ENCODE peak calls at places on chromosome 1, in nine cellular contexts. One of them, this sample, is unnamed.

GRCh38 chr1:203039609-203040517 is 13.6 kb downstream of the PPFIA4 start:
- DNase-seq in mammary epithelial cell: peak
- DNase-seq in neural progenitor cell: peak
- DNase-seq in PC-3: peak
- DNase-seq in kidney: peak
- DNase-seq in fibroblast of lung: no peak
- DNase-seq in keratinocyte: peak
- DNase-seq in HepG2: no peak
- DNase-seq in H9: peak
- DNase-seq in this sample: peak

GRCh38 chr1:180581635-180582039 is 22.9 kb downstream of the OVAAL start:
- DNase-seq in HepG2: no peak
- DNase-seq in kidney: no peak
- DNase-seq in keratinocyte: no peak
- DNase-seq in H9: no peak
- DNase-seq in neural progenitor cell: no peak
- DNase-seq in fibroblast of lung: no peak
- DNase-seq in PC-3: no peak
- DNase-seq in mammary epithelial cell: peak
- DNase-seq in this sample: no peak

GRCh38 chr1:180027949-180028445 is 73.4 kb downstream of the CEP350 start:
- DNase-seq in kidney: no peak
- DNase-seq in H9: no peak
- DNase-seq in HepG2: no peak
- DNase-seq in fibroblast of lung: peak
- DNase-seq in keratinocyte: no peak
- DNase-seq in PC-3: peak
- DNase-seq in mammary epithelial cell: peak
- DNase-seq in neural progenitor cell: no peak
- DNase-seq in this sample: no peak

GRCh38 chr1:79811173-79811572 is 804.6 kb upstream of the ADGRL4 start:
- DNase-seq in mammary epithelial cell: peak
- DNase-seq in fibroblast of lung: peak
- DNase-seq in keratinocyte: peak
- DNase-seq in neural progenitor cell: no peak
- DNase-seq in kidney: no peak
- DNase-seq in H9: no peak
- DNase-seq in HepG2: no peak
- DNase-seq in PC-3: peak
- DNase-seq in this sample: no peak

GRCh38 chr1:233440952-233441401 is 113.5 kb downstream of the MAP3K21 start:
- DNase-seq in PC-3: peak
- DNase-seq in keratinocyte: peak
- DNase-seq in HepG2: peak
- DNase-seq in kidney: no peak
- DNase-seq in mammary epithelial cell: peak
- DNase-seq in fibroblast of lung: peak
- DNase-seq in H9: peak
- DNase-seq in neural progenitor cell: peak
- DNase-seq in this sample: peak

GRCh38 chr1:47766832-47767740 is 230.1 kb downstream of the TRABD2B start:
- DNase-seq in mammary epithelial cell: no peak
- DNase-seq in H9: no peak
- DNase-seq in fibroblast of lung: no peak
- DNase-seq in neural progenitor cell: no peak
- DNase-seq in HepG2: peak
- DNase-seq in keratinocyte: no peak
- DNase-seq in PC-3: no peak
- DNase-seq in kidney: peak
- DNase-seq in this sample: no peak

GRCh38 chr1:184022651-184023050 is 14.9 kb downstream of the COLGALT2 start:
- DNase-seq in keratinocyte: no peak
- DNase-seq in kidney: no peak
- DNase-seq in neural progenitor cell: no peak
- DNase-seq in PC-3: no peak
- DNase-seq in HepG2: no peak
- DNase-seq in H9: no peak
- DNase-seq in mammary epithelial cell: no peak
- DNase-seq in fibroblast of lung: peak
- DNase-seq in this sample: no peak

GRCh38 chr1:47709302-47710074 is 271.6 kb downstream of the FOXD2 start:
- DNase-seq in fibroblast of lung: no peak
- DNase-seq in HepG2: no peak
- DNase-seq in neural progenitor cell: peak
- DNase-seq in keratinocyte: no peak
- DNase-seq in PC-3: no peak
- DNase-seq in H9: peak
- DNase-seq in kidney: no peak
- DNase-seq in mammary epithelial cell: no peak
- DNase-seq in this sample: peak

GRCh38 chr1:205445653-205445955 is 10.2 kb downstream of the BLACAT1 start:
- DNase-seq in neural progenitor cell: no peak
- DNase-seq in kidney: no peak
- DNase-seq in PC-3: no peak
- DNase-seq in keratinocyte: no peak
- DNase-seq in HepG2: no peak
- DNase-seq in mammary epithelial cell: no peak
- DNase-seq in H9: no peak
- DNase-seq in fibroblast of lung: no peak
- DNase-seq in this sample: no peak
- H3K9ac ChIP-seq in neural progenitor cell: no peak
- H3K9ac ChIP-seq in kidney: no peak
- H3K9ac ChIP-seq in PC-3: no peak
- H3K9ac ChIP-seq in keratinocyte: peak
- H3K9ac ChIP-seq in HepG2: no peak
- H3K9ac ChIP-seq in mammary epithelial cell: peak
- H3K9ac ChIP-seq in H9: no peak
- H3K9ac ChIP-seq in fibroblast of lung: no peak
- H3K9ac ChIP-seq in this sample: peak

GRCh38 chr1:10942542-10942912 is 69.9 kb upstream of the TARDBP start:
- DNase-seq in neural progenitor cell: no peak
- DNase-seq in kidney: no peak
- DNase-seq in PC-3: no peak
- DNase-seq in HepG2: no peak
- DNase-seq in fibroblast of lung: no peak
- DNase-seq in mammary epithelial cell: no peak
- DNase-seq in keratinocyte: no peak
- DNase-seq in H9: no peak
- DNase-seq in this sample: no peak

GRCh38 chr1:10945988-10946387 is 66.5 kb upstream of the TARDBP start:
- DNase-seq in keratinocyte: no peak
- DNase-seq in HepG2: no peak
- DNase-seq in neural progenitor cell: no peak
- DNase-seq in fibroblast of lung: no peak
- DNase-seq in kidney: no peak
- DNase-seq in mammary epithelial cell: no peak
- DNase-seq in PC-3: no peak
- DNase-seq in H9: no peak
- DNase-seq in this sample: no peak

GRCh38 chr1:10943041-10943440 is 69.4 kb upstream of the TARDBP start:
- DNase-seq in kidney: no peak
- DNase-seq in PC-3: no peak
- DNase-seq in H9: no peak
- DNase-seq in fibroblast of lung: no peak
- DNase-seq in HepG2: no peak
- DNase-seq in mammary epithelial cell: no peak
- DNase-seq in neural progenitor cell: no peak
- DNase-seq in keratinocyte: no peak
- DNase-seq in this sample: no peak

GRCh38 chr1:10941891-10942541 is 70.4 kb upstream of the TARDBP start:
- DNase-seq in H9: peak
- DNase-seq in fibroblast of lung: peak
- DNase-seq in neural progenitor cell: peak
- DNase-seq in PC-3: peak
- DNase-seq in mammary epithelial cell: no peak
- DNase-seq in kidney: no peak
- DNase-seq in HepG2: no peak
- DNase-seq in keratinocyte: no peak
- DNase-seq in this sample: peak

DNA sequence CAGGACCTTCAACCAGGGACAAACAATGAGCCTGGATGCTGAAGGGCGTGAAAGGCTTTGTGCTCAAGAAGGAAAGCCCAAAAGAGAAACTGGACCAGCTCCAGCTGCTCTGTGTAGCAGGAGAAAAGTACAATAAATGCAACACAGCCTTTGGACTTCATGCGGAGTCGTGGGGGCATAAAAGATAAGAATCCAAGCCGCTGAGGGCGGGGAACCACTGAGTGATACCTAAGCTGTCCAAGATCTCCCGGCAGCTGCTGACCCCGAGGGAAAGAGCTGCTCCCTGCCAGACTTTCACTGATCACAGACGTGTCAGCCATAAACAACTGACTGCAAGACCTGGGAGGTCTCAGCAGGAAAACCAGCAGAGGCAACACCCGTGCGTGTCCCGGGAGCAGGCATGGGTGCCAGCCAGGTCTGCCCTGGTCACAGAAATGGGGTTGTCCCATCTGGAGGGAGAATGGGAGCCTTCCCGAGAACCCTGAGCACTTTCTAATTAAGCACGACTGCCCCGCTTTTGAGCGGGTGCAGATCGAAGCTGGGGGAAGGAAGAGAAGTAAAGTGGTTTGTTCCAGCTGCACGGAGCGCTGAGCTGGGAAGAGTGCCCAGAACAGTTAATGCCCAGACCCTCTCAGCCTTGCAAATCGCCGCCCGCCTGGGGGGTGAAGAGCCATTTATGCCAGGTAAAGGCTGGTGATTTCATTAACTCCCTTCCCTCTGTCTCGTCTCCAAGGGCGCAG is 68.3 kb upstream of the TARDBP start:
- DNase-seq in HepG2: peak
- DNase-seq in keratinocyte: no peak
- DNase-seq in H9: no peak
- DNase-seq in fibroblast of lung: peak
- DNase-seq in neural progenitor cell: no peak
- DNase-seq in kidney: no peak
- DNase-seq in PC-3: peak
- DNase-seq in mammary epithelial cell: no peak
- DNase-seq in this sample: no peak
- H3K9ac ChIP-seq in HepG2: no peak
- H3K9ac ChIP-seq in keratinocyte: peak
- H3K9ac ChIP-seq in H9: no peak
- H3K9ac ChIP-seq in fibroblast of lung: no peak
- H3K9ac ChIP-seq in neural progenitor cell: no peak
- H3K9ac ChIP-seq in kidney: no peak
- H3K9ac ChIP-seq in PC-3: no peak
- H3K9ac ChIP-seq in mammary epithelial cell: peak
- H3K9ac ChIP-seq in this sample: no peak

GRCh38 chr1:7954683-7955082 is 6.8 kb upstream of the PARK7 start:
- DNase-seq in HepG2: no peak
- DNase-seq in PC-3: no peak
- DNase-seq in H9: no peak
- DNase-seq in neural progenitor cell: no peak
- DNase-seq in fibroblast of lung: no peak
- DNase-seq in keratinocyte: no peak
- DNase-seq in mammary epithelial cell: no peak
- DNase-seq in kidney: no peak
- DNase-seq in this sample: no peak

GRCh38 chr1:7956218-7957032 is 5.1 kb upstream of the PARK7 start:
- DNase-seq in keratinocyte: no peak
- DNase-seq in H9: no peak
- DNase-seq in PC-3: no peak
- DNase-seq in neural progenitor cell: no peak
- DNase-seq in fibroblast of lung: peak
- DNase-seq in kidney: no peak
- DNase-seq in HepG2: no peak
- DNase-seq in mammary epithelial cell: no peak
- DNase-seq in this sample: no peak

GRCh38 chr1:7948950-7949349 is 8.3 kb upstream of the TNFRSF9 start:
- DNase-seq in HepG2: no peak
- DNase-seq in mammary epithelial cell: peak
- DNase-seq in keratinocyte: peak
- DNase-seq in PC-3: peak
- DNase-seq in H9: no peak
- DNase-seq in kidney: no peak
- DNase-seq in neural progenitor cell: no peak
- DNase-seq in fibroblast of lung: peak
- DNase-seq in this sample: peak

DNA sequence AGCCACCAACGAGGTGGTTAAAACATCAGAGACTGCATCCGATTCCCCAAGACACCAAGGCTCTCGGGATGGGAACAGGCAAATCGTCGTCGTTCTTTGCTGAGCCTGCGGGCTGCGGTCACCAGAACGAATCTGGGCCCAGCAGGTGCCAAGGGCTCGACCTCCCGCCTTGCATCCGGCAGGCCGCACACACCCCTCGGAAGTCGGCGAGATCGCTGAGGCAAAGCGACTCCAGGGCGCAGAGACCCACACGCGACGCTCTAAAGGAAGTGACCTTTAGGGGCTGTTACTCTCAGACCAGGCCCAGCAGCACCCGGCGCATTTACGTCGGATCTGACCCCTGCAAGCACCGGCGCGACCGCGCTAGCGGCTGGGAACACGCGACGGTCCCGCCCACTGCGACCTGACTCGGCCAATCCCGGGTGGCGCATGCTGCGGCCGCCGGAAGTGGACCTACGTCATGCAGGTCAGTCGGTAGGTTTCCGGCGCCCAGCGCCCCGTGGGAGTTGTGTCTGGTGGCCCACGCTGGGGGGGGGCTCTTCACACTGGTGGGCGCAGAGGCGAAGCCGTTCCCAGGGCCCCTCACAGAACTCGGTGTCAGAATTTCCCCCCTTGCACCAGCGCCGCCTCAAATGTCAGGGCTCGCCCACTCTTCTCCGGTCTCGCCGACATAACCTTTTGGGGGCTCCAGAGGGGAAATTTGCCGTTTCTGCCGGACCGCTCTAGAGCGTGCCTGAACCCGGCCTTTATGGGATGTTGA is 7.5 kb upstream of the PARK7 start:
- DNase-seq in fibroblast of lung: peak
- DNase-seq in neural progenitor cell: no peak
- DNase-seq in H9: peak
- DNase-seq in PC-3: no peak
- DNase-seq in kidney: peak
- DNase-seq in mammary epithelial cell: peak
- DNase-seq in HepG2: peak
- DNase-seq in keratinocyte: no peak
- DNase-seq in this sample: peak
- H3K9ac ChIP-seq in fibroblast of lung: peak
- H3K9ac ChIP-seq in neural progenitor cell: no peak
- H3K9ac ChIP-seq in H9: no peak
- H3K9ac ChIP-seq in PC-3: no peak
- H3K9ac ChIP-seq in kidney: peak
- H3K9ac ChIP-seq in mammary epithelial cell: peak
- H3K9ac ChIP-seq in HepG2: peak
- H3K9ac ChIP-seq in keratinocyte: peak
- H3K9ac ChIP-seq in this sample: peak

GRCh38 chr1:231055271-231055670 is 15.2 kb upstream of the FAM89A start:
- DNase-seq in keratinocyte: no peak
- DNase-seq in mammary epithelial cell: no peak
- DNase-seq in neural progenitor cell: no peak
- DNase-seq in HepG2: no peak
- DNase-seq in PC-3: no peak
- DNase-seq in H9: no peak
- DNase-seq in kidney: no peak
- DNase-seq in fibroblast of lung: no peak
- DNase-seq in this sample: no peak

GRCh38 chr1:231057410-231057809 is 17.4 kb upstream of the FAM89A start:
- DNase-seq in neural progenitor cell: no peak
- DNase-seq in fibroblast of lung: no peak
- DNase-seq in H9: no peak
- DNase-seq in PC-3: peak
- DNase-seq in kidney: no peak
- DNase-seq in HepG2: no peak
- DNase-seq in keratinocyte: no peak
- DNase-seq in mammary epithelial cell: no peak
- DNase-seq in this sample: no peak

GRCh38 chr1:231050395-231050794 is 10.3 kb upstream of the FAM89A start:
- DNase-seq in neural progenitor cell: no peak
- DNase-seq in mammary epithelial cell: no peak
- DNase-seq in HepG2: no peak
- DNase-seq in kidney: no peak
- DNase-seq in H9: no peak
- DNase-seq in PC-3: no peak
- DNase-seq in fibroblast of lung: no peak
- DNase-seq in keratinocyte: no peak
- DNase-seq in this sample: no peak

GRCh38 chr1:231052777-231053176 is 12.7 kb upstream of the FAM89A start:
- DNase-seq in HepG2: no peak
- DNase-seq in fibroblast of lung: no peak
- DNase-seq in mammary epithelial cell: no peak
- DNase-seq in keratinocyte: no peak
- DNase-seq in neural progenitor cell: no peak
- DNase-seq in kidney: no peak
- DNase-seq in PC-3: no peak
- DNase-seq in H9: no peak
- DNase-seq in this sample: no peak

GRCh38 chr1:231053493-231054162 is 13.6 kb upstream of the FAM89A start:
- DNase-seq in mammary epithelial cell: no peak
- DNase-seq in keratinocyte: no peak
- DNase-seq in kidney: peak
- DNase-seq in HepG2: peak
- DNase-seq in H9: no peak
- DNase-seq in neural progenitor cell: no peak
- DNase-seq in PC-3: peak
- DNase-seq in fibroblast of lung: peak
- DNase-seq in this sample: no peak
- H3K9ac ChIP-seq in mammary epithelial cell: no peak
- H3K9ac ChIP-seq in keratinocyte: no peak
- H3K9ac ChIP-seq in kidney: no peak
- H3K9ac ChIP-seq in HepG2: no peak
- H3K9ac ChIP-seq in H9: no peak
- H3K9ac ChIP-seq in neural progenitor cell: no peak
- H3K9ac ChIP-seq in PC-3: no peak
- H3K9ac ChIP-seq in fibroblast of lung: no peak
- H3K9ac ChIP-seq in this sample: no peak

This sample was measured in mesendoderm.